ENCODE peak calls at places on chromosome 21, in eight cellular contexts. Z, D, H, G, U, N, S and X are unnamed samples.
A peak's percentile ranks its signal among the peaks of the same experiment; 100 is the strongest.

GRCh38 chr21:31326478-31327247 is 17.4 kb downstream of the TIAM1 start:
- DNase-seq in U (no peak), H (no peak), N (peak; percentile 35), G (no peak), D (peak; percentile 42), S (no peak), Z (peak; percentile 80), X (no peak)

GRCh38 chr21:32253215-32253641 is 25.6 kb downstream of the MIS18A start:
- DNase-seq in U (no peak), D (no peak), S (peak; percentile 80), H (no peak), G (no peak), N (no peak), Z (no peak), X (no peak)

GRCh38 chr21:40333731-40334130 is 466.5 kb downstream of the PCP4 start:
- DNase-seq in Z (no peak), H (no peak), U (no peak), D (no peak), N (no peak), S (no peak), G (no peak), X (no peak)

GRCh38 chr21:37687001-37687400 is 229.3 kb downstream of the KCNJ6 start:
- DNase-seq in S (no peak), H (no peak), G (no peak), N (no peak), U (no peak), Z (no peak), D (no peak), X (no peak)

GRCh38 chr21:44433791-44434567 is 21.3 kb upstream of the LRRC3 start:
- DNase-seq in D (no peak), S (peak; percentile 69), G (no peak), Z (no peak), N (peak; percentile 13), U (no peak), H (no peak), X (no peak)

GRCh38 chr21:18144341-18144740 is 100.3 kb upstream of the CHODL start:
- DNase-seq in G (no peak), N (no peak), Z (no peak), U (no peak), S (no peak), H (no peak), D (no peak), X (no peak)

GRCh38 chr21:26883768-26884167 is 38.6 kb upstream of the ADAMTS1 start:
- DNase-seq in U (no peak), H (no peak), G (no peak), S (no peak), N (no peak), Z (no peak), D (no peak), X (no peak)

GRCh38 chr21:38843806-38844479 is 38.2 kb downstream of the ETS2 start:
- DNase-seq in G (no peak), U (no peak), S (no peak), Z (no peak), N (no peak), H (no peak), D (no peak), X (no peak)

GRCh38 chr21:25929859-25930520 is 195.2 kb downstream of the GABPA start:
- DNase-seq in S (no peak), G (no peak), D (no peak), Z (no peak), H (no peak), U (no peak), N (no peak), X (no peak)

GRCh38 chr21:16305686-16306085 is 575.9 kb downstream of the USP25 start:
- DNase-seq in H (no peak), D (no peak), Z (no peak), U (peak; percentile 14), N (no peak), S (no peak), G (peak; percentile 17), X (no peak)

GRCh38 chr21:15754640-15755039 is 24.9 kb downstream of the USP25 start:
- DNase-seq in N (no peak), H (peak; percentile 92), D (no peak), S (no peak), U (no peak), Z (no peak), G (no peak), X (no peak)

GRCh38 chr21:37065561-37066177 is 7.2 kb downstream of the PIGP start:
- DNase-seq in Z (no peak), H (no peak), D (no peak), N (no peak), G (no peak), S (no peak), U (no peak), X (no peak)

GRCh38 chr21:9756677-9757076 is 764.7 kb upstream of the TPTE start:
- DNase-seq in G (no peak), D (no peak), H (no peak), N (no peak), S (no peak), Z (no peak), U (no peak), X (no peak)

GRCh38 chr21:42377211-42377950 is 11.0 kb upstream of the TFF1 start:
- DNase-seq in U (no peak), H (no peak), D (no peak), G (no peak), S (peak; percentile 54), N (no peak), Z (no peak), X (no peak)

GRCh38 chr21:33976082-33976979 is 60.7 kb upstream of the ATP5PO start:
- DNase-seq in S (no peak), D (peak; percentile 33), N (peak; percentile 53), G (peak; percentile 33), H (peak; percentile 76), Z (peak; percentile 79), U (no peak), X (no peak)

GRCh38 chr21:33075596-33076195 is 5.8 kb downstream of the OLIG1 start:
- DNase-seq in H (no peak), D (no peak), U (no peak), S (no peak), N (no peak), Z (no peak), G (no peak), X (no peak)